ENCODE peak calls at places on chromosomes 2 and 18, in nine cellular contexts. T is neural progenitor cell, J is cardiac muscle cell, S is coronary artery, N is Peyer's patch, P is endodermal cell, L is OCI-LY7, K is dorsolateral prefrontal cortex, I is heart left ventricle. V is an unnamed sample.
A peak's percentile ranks its signal among the peaks of the same experiment; 100 is the strongest.

GRCh38 chr2:58428286-58428552 is 187.1 kb upstream of the FANCL start:
- DNase-seq in P (no peak), K (no peak), N (no peak), S (no peak), J (peak; percentile 25), L (no peak), T (peak; percentile 88), I (no peak), V (peak; percentile 16)

GRCh38 chr2:3108105-3108504 is 269.5 kb downstream of the EIPR1 start:
- DNase-seq in S (peak; percentile 47), N (no peak), P (no peak), T (no peak), J (no peak), K (no peak), I (no peak), L (no peak), V (no peak)

GRCh38 chr2:174704647-174705046 is 59.6 kb downstream of the CHRNA1 start:
- DNase-seq in I (no peak), K (no peak), L (no peak), T (no peak), N (no peak), J (peak; percentile 31), P (no peak), S (no peak), V (no peak)

GRCh38 chr2:213490087-213490486 is 205.8 kb downstream of the SPAG16 start:
- DNase-seq in T (no peak), P (no peak), S (no peak), I (no peak), K (no peak), L (peak; percentile 15), J (no peak), N (no peak), V (no peak)

GRCh38 chr2:189982777-189983394 is 79.6 kb downstream of the MSTN start:
- DNase-seq in L (peak; percentile 40), K (no peak), J (peak; percentile 5), T (peak; percentile 11), I (no peak), N (no peak), S (no peak), P (peak; percentile 64), V (no peak)

GRCh38 chr2:71897836-71898235 is 249.8 kb downstream of the CYP26B1 start:
- DNase-seq in P (peak; percentile 44), K (no peak), N (no peak), J (no peak), I (no peak), S (peak; percentile 64), T (no peak), L (no peak), V (no peak)

GRCh38 chr2:150413890-150414289 is 73.6 kb downstream of the RND3 start:
- DNase-seq in T (no peak), L (no peak), K (no peak), S (no peak), N (no peak), P (no peak), I (no peak), J (no peak), V (no peak)

GRCh38 chr2:160362018-160362417 is 131.6 kb downstream of the RBMS1 start:
- DNase-seq in L (no peak), P (no peak), S (no peak), I (no peak), K (no peak), J (no peak), T (no peak), N (no peak), V (no peak)

GRCh38 chr2:1821530-1821929 is 77.2 kb upstream of the PXDN start:
- DNase-seq in L (no peak), K (no peak), I (no peak), P (no peak), S (no peak), J (no peak), T (no peak), N (no peak), V (no peak)

GRCh38 chr2:1824202-1824905 is 80.0 kb upstream of the PXDN start:
- DNase-seq in J (peak; percentile 26), P (no peak), L (no peak), N (no peak), K (no peak), S (peak; percentile 97), T (no peak), I (peak; percentile 70), V (no peak)

GRCh38 chr2:1825046-1825445 is 80.7 kb upstream of the PXDN start:
- DNase-seq in N (no peak), S (no peak), L (no peak), J (no peak), P (no peak), K (no peak), I (no peak), T (no peak), V (no peak)

GRCh38 chr2:1822341-1822740 is 78.0 kb upstream of the PXDN start:
- DNase-seq in L (no peak), P (no peak), T (no peak), N (no peak), K (no peak), I (no peak), J (no peak), S (no peak), V (no peak)

GRCh38 chr2:1823187-1824169 is 79.2 kb upstream of the PXDN start:
- DNase-seq in I (no peak), P (peak; percentile 96), L (no peak), S (no peak), T (peak; percentile 80), N (no peak), K (no peak), J (no peak), V (no peak)
- TF ChIP-seq CTCF in I (no peak), P (peak; percentile 69), L (no peak), S (no peak), T (peak; percentile 49), N (no peak), K (no peak), J (no peak), V (no peak)

GRCh38 chr2:24075915-24076848 is at the start of gene SF3B6:
- DNase-seq in P (peak; percentile 100), K (peak; percentile 88), J (peak; percentile 99), T (peak; percentile 99), L (peak; percentile 99), N (peak; percentile 100), I (peak; percentile 98), S (peak; percentile 99), V (peak; percentile 97)

GRCh38 chr2:24077879-24078278 is 1.8 kb upstream of the SF3B6 start:
- DNase-seq in I (no peak), S (no peak), T (no peak), N (no peak), J (no peak), L (no peak), K (no peak), P (no peak), V (no peak)

GRCh38 chr2:24076849-24077534 is 866 bp upstream of the SF3B6 start:
- DNase-seq in I (no peak), J (peak; percentile 27), K (no peak), L (peak; percentile 21), S (peak; percentile 74), T (peak; percentile 45), N (no peak), P (no peak), V (peak; percentile 9)

GRCh38 chr2:24075259-24075658 is 867 bp downstream of the SF3B6 start:
- DNase-seq in T (no peak), N (no peak), J (no peak), I (no peak), P (no peak), L (no peak), S (peak; percentile 40), K (no peak), V (no peak)

GRCh38 chr2:24077535-24077877 is 1.4 kb upstream of the SF3B6 start:
- DNase-seq in I (peak; percentile 28), T (no peak), N (no peak), L (no peak), S (no peak), P (no peak), K (no peak), J (no peak), V (no peak)
- H3K27ac ChIP-seq in I (peak overlapping the region; percentile 88), T (no peak overlapping the region), N (peak overlapping the region; percentile 100), L (no peak overlapping the region), S (peak overlapping the region; percentile 87), P (no peak overlapping the region), K (peak overlapping the region; percentile 60), J (peak overlapping the region; percentile 32), V (peak overlapping the region; percentile 90)

DNA sequence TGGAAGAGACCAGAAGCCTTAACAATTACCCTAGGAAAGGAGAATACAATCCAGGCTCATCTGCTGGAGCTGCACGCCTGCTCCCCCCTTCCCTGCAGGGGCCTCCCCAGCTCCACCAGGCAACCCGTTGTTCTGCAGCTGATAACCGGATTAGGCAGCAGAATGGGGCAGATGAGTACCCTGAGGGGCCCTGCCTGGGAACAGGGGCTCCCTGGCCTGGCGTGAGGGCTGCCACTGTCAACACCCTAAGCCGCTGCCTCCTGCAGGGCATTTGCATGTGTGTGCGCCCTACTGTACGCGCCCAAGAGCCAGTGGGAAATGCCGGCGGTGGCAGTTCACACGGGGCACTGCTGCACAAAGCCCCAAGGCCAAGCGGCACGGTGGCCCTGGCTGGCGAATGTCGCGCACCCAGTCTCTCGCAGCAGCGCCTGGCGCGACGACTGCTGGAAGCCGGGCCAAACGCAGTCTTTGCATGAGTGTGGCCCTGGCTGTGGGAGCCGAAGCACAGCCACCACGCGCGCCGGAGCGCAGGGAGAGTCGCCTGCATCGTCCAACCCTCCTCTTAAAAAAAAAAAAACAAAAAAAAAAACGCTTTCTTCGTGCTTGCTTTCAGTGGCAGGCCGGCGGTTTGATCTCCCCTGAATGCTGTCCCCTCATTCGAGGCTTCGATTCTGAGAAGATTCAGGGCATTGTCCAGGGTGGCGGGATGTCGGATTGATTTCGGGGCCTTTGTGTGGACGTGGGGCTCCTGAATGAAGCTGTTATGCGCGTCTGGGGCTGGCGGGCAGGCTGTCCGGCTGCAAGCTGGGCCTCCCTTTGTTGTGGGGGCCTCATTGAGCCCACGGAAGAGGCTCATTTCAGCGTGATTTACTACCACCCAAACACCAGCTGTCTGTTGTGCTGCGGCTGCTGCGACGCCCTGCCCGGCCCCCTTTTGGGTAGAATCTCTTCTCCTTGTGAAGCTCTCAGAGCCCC is 63.8 kb downstream of the SETBP1 start:
- DNase-seq in K (peak; percentile 58), J (no peak), P (peak; percentile 81), T (peak; percentile 90), I (peak; percentile 40), L (no peak), S (no peak), N (no peak), V (no peak)
- TF ChIP-seq CTCF in K (no peak), J (no peak), P (peak; percentile 43), T (peak; percentile 12), I (peak; percentile 10), L (no peak), S (no peak), N (no peak), V (no peak)

GRCh38 chr2:145423809-145424208 is 903.9 kb upstream of the ZEB2 start:
- DNase-seq in P (no peak), J (no peak), S (no peak), L (no peak), N (no peak), K (no peak), T (no peak), I (no peak), V (no peak)
- H3K27ac ChIP-seq in P (no peak overlapping the region), J (no peak overlapping the region), S (no peak overlapping the region), L (no peak overlapping the region), N (no peak overlapping the region), K (no peak overlapping the region), T (no peak overlapping the region), I (no peak overlapping the region), V (no peak overlapping the region)

V was measured in RWPE1.